ENCODE peak calls at places on chromosomes 2 and 18, in six cellular contexts. M is thoracic aorta, Y is C1 segment of cervical spinal cord, B is foreskin fibroblast, Q is HT1080, N is germinal center. A is an unnamed sample.

GRCh38 chr2:151339168-151339567 is 18.2 kb upstream of the TNFAIP6 start:
- DNase-seq in M (no peak), Y (no peak), N (no peak), B (peak), Q (no peak), A (no peak)

GRCh38 chr2:169790581-169790980 is 8.1 kb upstream of the SSB start:
- DNase-seq in B (no peak), Y (no peak), Q (no peak), M (no peak), N (no peak), A (no peak)

GRCh38 chr2:173488861-173489260 is 134.2 kb downstream of the CDCA7 start:
- DNase-seq in N (no peak), B (no peak), Y (no peak), Q (no peak), M (no peak), A (no peak)

GRCh38 chr2:28576714-28577113 is 80.9 kb downstream of the PLB1 start:
- DNase-seq in B (no peak), Y (no peak), N (no peak), Q (no peak), M (no peak), A (no peak)

GRCh38 chr18:50662177-50662576 is 102.3 kb downstream of the MAPK4 start:
- DNase-seq in Q (peak), Y (no peak), N (peak), M (no peak), B (peak), A (no peak)

GRCh38 chr18:9513971-9514512 is 38.7 kb downstream of the RALBP1 start:
- DNase-seq in Y (no peak), B (peak), M (no peak), N (no peak), Q (no peak), A (peak)

GRCh38 chr2:9547272-9547991 is 8.2 kb downstream of the ADAM17 start:
- DNase-seq in M (no peak), Q (peak), N (no peak), B (peak), Y (no peak), A (no peak)

GRCh38 chr2:39127973-39128372 is 7.1 kb upstream of the SOS1 start:
- DNase-seq in N (peak), M (no peak), Q (no peak), Y (no peak), B (peak), A (no peak)

GRCh38 chr18:54957987-54958386 is 1.3 kb downstream of the CCDC68 start:
- DNase-seq in Q (no peak), M (no peak), B (peak), N (no peak), Y (no peak), A (peak)

GRCh38 chr2:45173513-45173912 is 164.3 kb upstream of the SIX2 start:
- DNase-seq in Q (peak), Y (no peak), N (no peak), B (peak), M (peak), A (peak)

GRCh38 chr18:22547807-22548561 is 130.3 kb upstream of the CTAGE1 start:
- DNase-seq in N (no peak), M (no peak), B (peak), Y (no peak), Q (no peak), A (no peak)

GRCh38 chr2:230849633-230850357 is 14.9 kb upstream of the ITM2C start:
- DNase-seq in B (peak), Y (peak), N (peak), Q (no peak), M (no peak), A (peak)

GRCh38 chr2:75494137-75494769 is 66.5 kb downstream of the EVA1A start:
- DNase-seq in M (no peak), Y (no peak), B (peak), N (no peak), Q (peak), A (no peak)

GRCh38 chr2:107687087-107687486 is 139.6 kb upstream of the RGPD4 start:
- DNase-seq in Y (no peak), M (no peak), B (peak), Q (no peak), N (no peak), A (no peak)

GRCh38 chr18:55014095-55014494 is 54.8 kb upstream of the CCDC68 start:
- DNase-seq in M (no peak), B (no peak), N (no peak), Q (no peak), Y (no peak), A (no peak)

GRCh38 chr2:174760845-174761473 is 3.3 kb downstream of the CHRNA1 start:
- DNase-seq in B (no peak), N (no peak), M (no peak), Y (no peak), Q (no peak), A (no peak)

GRCh38 chr18:79937103-79937860 is 14.2 kb downstream of the SLC66A2 start:
- DNase-seq in M (no peak), Q (no peak), N (no peak), Y (no peak), B (no peak), A (no peak)

GRCh38 chr2:163157411-163157810 is 318.8 kb upstream of the KCNH7 start:
- DNase-seq in B (peak), Q (no peak), M (no peak), Y (no peak), N (no peak), A (no peak)

GRCh38 chr18:45416168-45416567 is 199.1 kb upstream of the SLC14A2 start:
- DNase-seq in M (no peak), B (peak), N (no peak), Q (no peak), Y (no peak), A (no peak)

GRCh38 chr2:43319541-43319940 is 93.1 kb upstream of the ZFP36L2 start:
- DNase-seq in N (no peak), Y (no peak), B (peak), M (no peak), Q (no peak), A (no peak)

GRCh38 chr2:186716899-186717811 is 23.3 kb downstream of the FAM171B start:
- DNase-seq in B (peak), N (no peak), M (no peak), Y (no peak), Q (no peak), A (no peak)

GRCh38 chr2:52629944-52630343 is 1137.7 kb upstream of the CHAC2 start:
- DNase-seq in N (no peak), B (no peak), M (no peak), Y (no peak), Q (no peak), A (no peak)

A was measured in AG08396.